ENCODE peak calls at places on chromosomes 12 and 14, in nine cellular contexts. G is astrocyte of the spinal cord, B is AG04450, O is lower leg skin, A is A549, H is body of pancreas, N is sigmoid colon, X is fibroblast of pulmonary artery, Z is uterus. L is an unnamed sample.

GRCh38 chr12:52307836-52308806 is 13.1 kb downstream of the KRT83 start:
- DNase-seq in G (peak), Z (no peak), N (peak), B (no peak), X (peak), H (peak), O (peak), A (peak), L (peak)

GRCh38 chr14:60220084-60220483 is 28.9 kb upstream of the PPM1A start:
- DNase-seq in A (no peak), X (no peak), H (no peak), G (no peak), N (no peak), B (no peak), O (no peak), Z (no peak), L (no peak)

GRCh38 chr12:110170535-110171185 is 46.5 kb downstream of the IFT81 start:
- DNase-seq in Z (no peak), N (no peak), A (no peak), B (no peak), O (no peak), H (no peak), G (no peak), X (no peak), L (no peak)

GRCh38 chr12:25500651-25501050 is 52.4 kb downstream of the LMNTD1 start:
- DNase-seq in Z (no peak), H (no peak), O (no peak), X (no peak), A (no peak), N (no peak), G (no peak), B (no peak), L (peak)

GRCh38 chr12:60501124-60501729 is 905.4 kb downstream of the SLC16A7 start:
- DNase-seq in H (peak), N (no peak), O (no peak), Z (no peak), G (peak), X (peak), A (no peak), B (no peak), L (peak)

GRCh38 chr12:132557969-132558856 is 52.2 kb downstream of the LRCOL1 start:
- DNase-seq in G (no peak), A (no peak), B (no peak), H (no peak), Z (no peak), N (no peak), O (no peak), X (no peak), L (no peak)

GRCh38 chr12:96427269-96427729 is 27.1 kb upstream of the CDK17 start:
- DNase-seq in B (peak), G (peak), Z (peak), A (peak), X (peak), N (peak), O (peak), H (peak), L (peak)

GRCh38 chr12:72267974-72268373 is 4.2 kb upstream of the TRHDE start:
- DNase-seq in H (peak), G (peak), B (no peak), O (no peak), X (no peak), A (peak), N (no peak), Z (no peak), L (no peak)

GRCh38 chr14:74237441-74237840 is 1.8 kb upstream of the VSX2 start:
- DNase-seq in B (no peak), Z (no peak), O (no peak), A (no peak), N (no peak), G (no peak), X (no peak), H (no peak), L (peak)

GRCh38 chr12:94733727-94734126 is 83.4 kb upstream of the TMCC3 start:
- DNase-seq in O (no peak), G (no peak), X (no peak), B (no peak), N (no peak), Z (no peak), A (no peak), H (no peak), L (no peak)

GRCh38 chr14:75426332-75427125 is 1.3 kb upstream of the JDP2 start:
- DNase-seq in X (no peak), G (no peak), Z (no peak), N (no peak), O (no peak), A (no peak), B (no peak), H (no peak), L (no peak)

GRCh38 chr12:47736877-47737676 is 11.8 kb upstream of the ENDOU start:
- DNase-seq in H (peak), G (peak), X (peak), N (peak), O (peak), Z (peak), A (no peak), B (peak), L (no peak)

GRCh38 chr12:52211716-52212585 is 20.1 kb upstream of the KRT80 start:
- DNase-seq in Z (no peak), X (no peak), N (peak), O (peak), A (no peak), G (no peak), B (no peak), H (no peak), L (no peak)

GRCh38 chr14:100065161-100065871 is at the start of gene EVL:
- DNase-seq in A (no peak), O (no peak), G (no peak), H (peak), Z (no peak), N (no peak), X (no peak), B (no peak), L (no peak)

GRCh38 chr12:93979189-93979588 is 169.2 kb upstream of the PLXNC1 start:
- DNase-seq in H (peak), Z (peak), O (no peak), X (peak), A (peak), B (no peak), N (no peak), G (peak), L (peak)

GRCh38 chr14:72686101-72686500 is 207.8 kb downstream of the DPF3 start:
- DNase-seq in B (no peak), O (no peak), A (no peak), G (no peak), H (no peak), Z (no peak), X (no peak), N (no peak), L (no peak)

GRCh38 chr14:38138581-38139138 is 69.0 kb upstream of the SSTR1 start:
- DNase-seq in B (no peak), O (no peak), A (peak), H (no peak), N (no peak), G (no peak), Z (no peak), X (no peak), L (no peak)

GRCh38 chr12:45933504-45933903 is 56.9 kb downstream of the SCAF11 start:
- DNase-seq in X (no peak), B (no peak), G (no peak), Z (no peak), N (no peak), H (no peak), O (no peak), A (no peak), L (no peak)

GRCh38 chr12:57864811-57865751 is 18.6 kb upstream of the CTDSP2 start:
- DNase-seq in O (peak), G (peak), Z (peak), A (peak), B (no peak), X (peak), N (peak), H (peak), L (peak)

GRCh38 chr14:23153891-23154796 is 29.3 kb downstream of the SLC7A8 start:
- DNase-seq in N (peak), H (peak), O (peak), G (no peak), B (no peak), X (peak), A (no peak), Z (peak), L (peak)

GRCh38 chr12:93419388-93420034 is 22.2 kb downstream of the UBE2N start:
- DNase-seq in X (peak), B (no peak), Z (no peak), A (peak), H (no peak), N (no peak), G (peak), O (no peak), L (peak)

GRCh38 chr14:101006008-101006407 is 102.5 kb upstream of the RTL1 start:
- DNase-seq in G (no peak), O (peak), H (no peak), N (peak), Z (no peak), B (no peak), A (no peak), X (no peak), L (no peak)

GRCh38 chr12:53971686-53972085 is 1.2 kb upstream of the HOXC11 start:
- DNase-seq in Z (no peak), A (no peak), O (no peak), X (no peak), B (no peak), N (no peak), G (no peak), H (no peak), L (no peak)

GRCh38 chr12:75315518-75315917 is 14.6 kb downstream of the CAPS2 start:
- DNase-seq in A (peak), G (peak), O (no peak), B (no peak), Z (no peak), N (no peak), H (no peak), X (peak), L (no peak)

GRCh38 chr12:2745655-2746054 is 49.1 kb upstream of the FKBP4 start:
- DNase-seq in N (no peak), Z (no peak), B (no peak), O (no peak), A (no peak), X (no peak), H (no peak), G (no peak), L (no peak)

GRCh38 chr12:130874696-130875095 is 2.8 kb downstream of the RAN start:
- DNase-seq in G (no peak), N (no peak), H (no peak), B (no peak), X (no peak), Z (no peak), A (no peak), O (no peak), L (no peak)

GRCh38 chr14:65019944-65020566 is 33.4 kb downstream of the FNTB start:
- DNase-seq in H (peak), G (peak), O (peak), Z (peak), X (peak), N (no peak), B (peak), A (peak), L (peak)

GRCh38 chr14:55701638-55702037 is 121.6 kb downstream of the KTN1 start:
- DNase-seq in X (peak), A (peak), N (no peak), G (peak), O (no peak), H (no peak), Z (no peak), B (no peak), L (peak)

GRCh38 chr12:68176252-68176651 is 16.7 kb upstream of the IFNG start:
- DNase-seq in G (no peak), O (no peak), N (no peak), B (no peak), A (no peak), X (no peak), H (no peak), Z (no peak), L (peak)

GRCh38 chr14:71372411-71372838 is 465.2 kb downstream of the PCNX1 start:
- DNase-seq in G (peak), N (no peak), O (no peak), H (no peak), A (peak), B (peak), Z (no peak), X (peak), L (peak)

GRCh38 chr14:95519699-95520098 is 3.2 kb upstream of the SYNE3 start:
- DNase-seq in H (peak), G (peak), Z (peak), A (no peak), X (peak), O (peak), B (no peak), N (peak), L (peak)

GRCh38 chr14:102980409-102980810 is 57.9 kb downstream of the AMN start:
- DNase-seq in Z (no peak), G (no peak), A (no peak), O (no peak), N (no peak), B (no peak), H (no peak), X (peak), L (no peak)

GRCh38 chr14:59251811-59252771 is 63.6 kb downstream of the DAAM1 start:
- DNase-seq in H (no peak), O (no peak), A (no peak), X (peak), B (no peak), N (no peak), G (peak), Z (no peak), L (no peak)

GRCh38 chr14:56422703-56423213 is 156.8 kb upstream of the TMEM260 start:
- DNase-seq in O (peak), G (peak), H (peak), X (peak), Z (peak), N (peak), A (peak), B (peak), L (peak)

GRCh38 chr12:27869567-27869966 is 89.5 kb upstream of the MANSC4 start:
- DNase-seq in A (no peak), H (no peak), Z (no peak), B (no peak), N (no peak), X (peak), G (no peak), O (no peak), L (no peak)

GRCh38 chr12:32549675-32550079 is 129.4 kb upstream of the DNM1L start:
- DNase-seq in A (no peak), H (no peak), B (no peak), Z (no peak), X (no peak), N (no peak), O (no peak), G (peak), L (no peak)
- H3K4me3 ChIP-seq in A (no peak), H (no peak), B (peak), Z (no peak), X (no peak), N (no peak), O (no peak), G (no peak), L (no peak)

GRCh38 chr12:4225571-4225970 is 48.0 kb upstream of the CCND2 start:
- DNase-seq in G (no peak), Z (no peak), A (no peak), N (no peak), X (no peak), B (no peak), O (no peak), H (no peak), L (no peak)

GRCh38 chr12:4224211-4224878 is 49.2 kb upstream of the CCND2 start:
- DNase-seq in X (no peak), B (no peak), Z (no peak), G (no peak), N (no peak), A (no peak), O (no peak), H (no peak), L (no peak)

GRCh38 chr12:4227046-4227445 is 46.5 kb upstream of the CCND2 start:
- DNase-seq in B (no peak), A (no peak), O (no peak), H (no peak), X (no peak), N (no peak), Z (no peak), G (no peak), L (no peak)

GRCh38 chr12:4230526-4230925 is 43.0 kb upstream of the CCND2 start:
- DNase-seq in B (no peak), H (no peak), A (no peak), G (no peak), O (no peak), N (no peak), Z (no peak), X (no peak), L (no peak)

GRCh38 chr12:4228122-4228580 is 45.4 kb upstream of the CCND2 start:
- DNase-seq in X (no peak), B (no peak), G (no peak), Z (no peak), O (no peak), H (no peak), A (no peak), N (no peak), L (no peak)
- TF ChIP-seq CTCF in X (no peak), B (peak), G (no peak), Z (no peak), O (no peak), H (no peak), A (no peak), N (no peak), L (peak)

GRCh38 chr12:114685320-114685781 is 1.4 kb upstream of the TBX3 start:
- DNase-seq in B (no peak), H (no peak), N (no peak), A (no peak), G (no peak), O (no peak), X (no peak), Z (no peak), L (no peak)
- H3K4me3 ChIP-seq in B (peak), H (no peak), N (peak), A (peak), G (peak), O (no peak), X (peak), Z (peak), L (no peak)

DNA sequence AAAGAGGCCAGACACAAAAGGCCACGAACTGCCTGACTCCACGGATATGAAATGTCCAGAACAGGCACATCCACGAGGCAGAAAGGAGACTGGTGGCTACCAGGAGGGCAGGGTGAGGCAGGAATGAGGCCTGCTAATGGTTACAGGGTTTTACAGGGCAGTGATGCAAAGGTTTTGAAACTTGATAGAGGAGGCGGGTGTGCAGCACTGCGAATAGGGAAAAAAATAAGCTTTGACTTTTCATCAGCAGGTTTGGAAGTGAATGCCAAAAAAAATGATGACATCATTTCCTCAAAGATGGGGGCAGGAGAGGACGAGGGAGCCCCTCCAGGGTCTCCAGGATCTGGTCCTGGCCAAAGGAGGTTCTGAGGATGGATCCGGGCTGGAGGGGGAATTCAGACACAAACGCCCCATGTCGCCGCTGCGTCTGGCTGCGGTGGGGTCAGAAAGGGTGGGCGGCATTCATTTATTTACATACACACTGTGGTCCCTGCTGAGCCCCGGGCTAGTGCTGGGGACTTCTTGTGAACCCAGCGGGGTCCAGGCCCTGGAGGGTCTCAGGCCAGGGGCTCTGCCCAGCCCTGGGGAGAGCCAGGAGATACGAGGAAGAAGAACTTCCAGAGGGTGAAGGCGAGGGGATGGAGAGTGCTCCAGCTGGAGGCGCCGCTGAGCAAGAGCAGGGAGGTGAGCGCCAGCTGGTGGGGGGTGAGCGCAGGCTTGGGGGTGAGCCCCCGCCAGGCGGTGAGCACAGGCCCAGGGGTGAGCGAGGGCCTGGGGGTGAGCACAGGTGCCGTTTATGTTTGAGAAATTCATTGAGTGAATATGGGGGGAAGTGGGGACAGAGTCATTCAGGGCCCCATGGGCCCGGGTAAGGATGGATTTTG is 68.3 kb downstream of the NCOR2 start:
- DNase-seq in A (no peak), B (no peak), G (peak), N (no peak), Z (no peak), O (no peak), H (no peak), X (peak), L (no peak)
- TF ChIP-seq CTCF in A (no peak), B (peak), G (peak), N (no peak), Z (no peak), O (no peak), H (no peak), X (peak), L (no peak)

GRCh38 chr12:14885718-14886201 is at the start of gene MGP:
- DNase-seq in B (no peak), G (peak), X (peak), A (no peak), Z (peak), N (peak), O (peak), H (peak), L (no peak)
- H3K4me3 ChIP-seq in B (peak), G (peak), X (peak), A (no peak), Z (peak), N (peak), O (no peak), H (no peak), L (no peak)

DNA sequence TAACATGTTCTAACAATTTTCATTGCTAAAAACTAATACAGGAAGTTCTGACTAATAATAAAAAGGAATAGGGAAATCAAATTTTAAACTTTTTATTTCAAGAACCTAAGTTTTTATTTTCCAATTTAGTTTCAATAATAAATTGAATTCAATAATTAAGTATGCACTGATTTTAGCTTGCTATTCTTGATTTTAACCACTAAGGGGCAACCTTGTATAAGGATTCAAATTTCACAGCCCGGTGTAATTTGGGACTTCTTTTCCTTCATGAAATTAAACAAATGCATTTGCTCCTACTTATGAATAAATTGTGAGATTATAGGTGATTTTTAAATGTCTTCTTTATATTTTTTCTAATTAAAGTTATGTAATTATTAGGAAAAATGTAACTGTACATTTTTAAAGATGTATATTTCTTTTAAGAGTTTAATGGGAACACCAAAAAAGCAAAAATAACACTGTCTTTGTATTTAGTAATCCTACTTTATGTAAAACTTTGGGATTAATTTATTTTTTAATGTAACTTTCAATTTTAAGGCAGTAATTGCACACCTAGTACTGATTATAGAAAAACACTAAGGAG is 241.4 kb upstream of the PDZRN4 start:
- DNase-seq in Z (no peak), H (no peak), O (no peak), N (no peak), B (no peak), A (peak), X (peak), G (peak), L (peak)
- TF ChIP-seq CTCF in Z (peak), H (peak), O (no peak), N (peak), B (peak), A (peak), X (peak), G (peak), L (peak)